ENCODE peak calls at places on chromosomes 2 and 18, in five cellular contexts. E, Y, T, Q and V are unnamed samples.

GRCh38 chr2:100242891-100243670 is 79.2 kb downstream of the LONRF2 start:
- DNase-seq in E (peak), Y (no peak), T (peak), Q (peak), V (peak)

GRCh38 chr2:46319711-46320110 is 22.5 kb downstream of the EPAS1 start:
- DNase-seq in E (no peak), Y (no peak), T (no peak), Q (no peak), V (no peak)

GRCh38 chr2:714005-714741 is 37.0 kb upstream of the TMEM18 start:
- DNase-seq in E (peak), Y (no peak), T (peak), Q (peak), V (peak)

GRCh38 chr2:42834161-42834560 is 41.8 kb upstream of the HAAO start:
- DNase-seq in E (no peak), Y (no peak), T (no peak), Q (no peak), V (no peak)

GRCh38 chr2:43174368-43175186 is 51.8 kb downstream of the ZFP36L2 start:
- DNase-seq in E (no peak), Y (no peak), T (no peak), Q (peak), V (no peak)

GRCh38 chr2:75246441-75247167 is 47.3 kb upstream of the TACR1 start:
- DNase-seq in E (no peak), Y (no peak), T (peak), Q (no peak), V (peak)

GRCh38 chr2:120429586-120430500 is 83.9 kb downstream of the INHBB start:
- DNase-seq in E (no peak), Y (no peak), T (no peak), Q (no peak), V (no peak)

GRCh38 chr2:134154269-134154668 is 99.6 kb upstream of the MGAT5 start:
- DNase-seq in E (no peak), Y (no peak), T (no peak), Q (no peak), V (no peak)

GRCh38 chr2:166060191-166060590 is 67.6 kb downstream of the SCN1A start:
- DNase-seq in E (no peak), Y (no peak), T (no peak), Q (no peak), V (no peak)

GRCh38 chr2:73611867-73612266 is 30.4 kb downstream of the NAT8 start:
- DNase-seq in E (no peak), Y (no peak), T (no peak), Q (no peak), V (no peak)

GRCh38 chr2:120231564-120231973 is 8.4 kb upstream of the TMEM185B start:
- DNase-seq in E (no peak), Y (no peak), T (no peak), Q (peak), V (no peak)

GRCh38 chr2:162073776-162074578 is at the start of gene DPP4:
- DNase-seq in E (peak), Y (no peak), T (peak), Q (peak), V (no peak)

GRCh38 chr2:158464426-158465281 is 7.9 kb downstream of the PKP4 start:
- DNase-seq in E (no peak), Y (no peak), T (no peak), Q (no peak), V (peak)

GRCh38 chr18:64294967-64295366 is 146.1 kb upstream of the LINC00305 start:
- DNase-seq in E (no peak), Y (no peak), T (no peak), Q (no peak), V (no peak)

GRCh38 chr18:29711931-29712330 is 1330.6 kb downstream of the DSC3 start:
- DNase-seq in E (no peak), Y (no peak), T (no peak), Q (no peak), V (no peak)

GRCh38 chr2:180006236-180006635 is 861 bp downstream of the CWC22 start:
- DNase-seq in E (no peak), Y (no peak), T (no peak), Q (no peak), V (no peak)

GRCh38 chr2:197128897-197129296 is 181.7 kb downstream of the ANKRD44 start:
- DNase-seq in E (no peak), Y (no peak), T (no peak), Q (no peak), V (no peak)